ENCODE peak calls at places on chromosomes 13 and 19, in nine cellular contexts. E is tibial nerve, A is body of pancreas, L is ovary, U is esophagus squamous epithelium, F is A549, I is spleen, P is uterus, S is transverse colon. D is an unnamed sample.

GRCh38 chr19:5585461-5586299 is 17.9 kb upstream of the TINCR start:
- DNase-seq in U (no peak), A (no peak), S (no peak), F (no peak), P (no peak), I (no peak), E (no peak), L (no peak), D (no peak)

GRCh38 chr13:46166221-46166584 is 15.8 kb downstream of the LCP1 start:
- DNase-seq in E (no peak), L (no peak), S (no peak), F (no peak), P (no peak), A (no peak), U (no peak), I (no peak), D (no peak)

GRCh38 chr13:34334984-34335661 is 517.2 kb downstream of the RFC3 start:
- DNase-seq in A (no peak), L (no peak), S (no peak), U (no peak), P (no peak), I (no peak), E (no peak), F (no peak), D (no peak)

GRCh38 chr19:38250821-38251563 is 5.2 kb downstream of the PPP1R14A start:
- DNase-seq in I (peak; percentile 84), A (peak; percentile 61), P (peak; percentile 83), S (peak; percentile 81), U (no peak), F (no peak), L (peak; percentile 97), E (peak; percentile 44), D (peak; percentile 39)

GRCh38 chr19:5341448-5341820 is 822 bp upstream of the PTPRS start:
- DNase-seq in F (no peak), E (no peak), U (no peak), A (no peak), L (no peak), P (no peak), I (no peak), S (no peak), D (no peak)

GRCh38 chr19:3374369-3375112 is 8.2 kb downstream of the NFIC start:
- DNase-seq in F (no peak), A (peak; percentile 92), U (no peak), I (no peak), E (no peak), S (no peak), P (peak; percentile 57), L (peak; percentile 71), D (peak; percentile 86)

GRCh38 chr13:101917475-101917810 is 465.0 kb downstream of the ITGBL1 start:
- DNase-seq in S (no peak), L (no peak), A (no peak), F (no peak), E (no peak), P (no peak), U (no peak), I (no peak), D (no peak)

GRCh38 chr19:19256072-19256969 is 16.8 kb downstream of the TM6SF2 start:
- DNase-seq in F (peak; percentile 40), S (no peak), P (no peak), A (no peak), L (no peak), E (no peak), U (no peak), I (no peak), D (no peak)

GRCh38 chr19:35963514-35963913 is 27.3 kb downstream of the LRFN3 start:
- DNase-seq in I (no peak), P (no peak), S (no peak), L (peak; percentile 59), A (peak; percentile 32), E (no peak), U (no peak), F (peak; percentile 75), D (no peak)

GRCh38 chr19:5967994-5968430 is 9.9 kb downstream of the RANBP3 start:
- DNase-seq in I (peak; percentile 73), E (peak; percentile 43), P (peak; percentile 64), L (no peak), F (peak; percentile 68), A (peak; percentile 66), S (peak; percentile 69), U (no peak), D (peak; percentile 41)

GRCh38 chr13:110157718-110158117 is 149.2 kb downstream of the COL4A1 start:
- DNase-seq in A (no peak), U (no peak), S (no peak), L (no peak), P (no peak), E (no peak), F (no peak), I (no peak), D (no peak)

GRCh38 chr13:32305646-32306045 is 9.5 kb downstream of the ZAR1L start:
- DNase-seq in F (no peak), S (no peak), U (no peak), P (no peak), I (no peak), L (no peak), E (no peak), A (no peak), D (no peak)

GRCh38 chr13:71244181-71244580 is 622.8 kb downstream of the DACH1 start:
- DNase-seq in L (no peak), F (no peak), P (no peak), U (no peak), A (no peak), E (no peak), I (no peak), S (no peak), D (no peak)

GRCh38 chr13:41914552-41914951 is 46.4 kb downstream of the VWA8 start:
- DNase-seq in A (no peak), U (no peak), E (no peak), P (no peak), I (no peak), F (no peak), L (no peak), S (no peak), D (no peak)

GRCh38 chr13:67299072-67299635 is 69.0 kb upstream of the PCDH9 start:
- DNase-seq in S (no peak), P (no peak), E (no peak), A (no peak), F (peak; percentile 47), U (no peak), I (no peak), L (no peak), D (no peak)

GRCh38 chr13:113117956-113118327 is 4.7 kb upstream of the F10 start:
- DNase-seq in F (no peak), E (no peak), S (no peak), A (no peak), P (no peak), U (no peak), I (peak; percentile 62), L (peak; percentile 8), D (no peak)

GRCh38 chr13:40530961-40531360 is 135.5 kb downstream of the FOXO1 start:
- DNase-seq in S (no peak), I (no peak), L (no peak), E (no peak), U (no peak), P (no peak), F (no peak), A (no peak), D (no peak)

GRCh38 chr19:10737680-10738079 is 19.8 kb downstream of the DNM2 start:
- DNase-seq in P (no peak), S (no peak), E (no peak), A (no peak), U (no peak), F (no peak), L (no peak), I (no peak), D (no peak)

GRCh38 chr19:55683449-55684261 is 8.6 kb downstream of the EPN1 start:
- DNase-seq in F (no peak), A (peak; percentile 77), P (no peak), S (peak; percentile 74), U (no peak), E (no peak), L (no peak), I (no peak), D (no peak)

GRCh38 chr19:1151917-1152601 is 22.0 kb downstream of the SBNO2 start:
- DNase-seq in A (no peak), U (no peak), F (no peak), E (no peak), I (peak; percentile 76), L (peak; percentile 28), P (peak; percentile 73), S (no peak), D (peak; percentile 45)

DNA sequence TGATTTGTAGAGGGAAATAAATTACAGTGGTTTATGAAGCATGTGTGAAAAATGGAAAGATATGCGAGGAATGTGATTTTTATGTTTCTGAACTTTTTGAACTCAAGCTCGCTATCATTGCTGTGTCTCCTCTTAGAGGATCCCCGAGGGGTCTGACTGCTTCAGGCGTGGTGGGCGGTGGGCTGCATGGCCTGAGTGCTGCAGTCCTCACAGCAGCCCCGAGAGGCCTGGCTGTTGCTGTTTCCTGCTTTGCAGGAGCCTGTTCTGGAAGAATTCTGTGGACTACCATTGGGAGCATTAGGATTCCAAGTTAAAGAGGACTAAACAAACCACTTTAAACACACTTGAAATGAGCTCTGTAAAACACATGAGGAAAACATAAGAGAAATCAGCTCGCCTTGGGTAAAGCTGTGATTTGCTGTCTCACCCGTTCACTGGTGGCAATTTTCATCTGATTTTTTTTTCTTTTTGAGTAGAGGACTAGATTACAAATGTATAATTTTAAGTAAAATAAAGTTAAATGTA is 95.9 kb downstream of the ARHGEF7 start:
- DNase-seq in P (no peak), E (no peak), L (no peak), A (no peak), I (no peak), S (no peak), U (no peak), F (no peak), D (no peak)
- H3K4me1 ChIP-seq in P (no peaks in the 10 kb centered on the region), E (peaks cover 93% of the 10 kb centered on the region), L (peaks cover 6% of the 10 kb centered on the region), A (peaks cover 10% of the 10 kb centered on the region), I (peaks cover 25% of the 10 kb centered on the region), S (no peaks in the 10 kb centered on the region), U (peaks cover 67% of the 10 kb centered on the region), F (peaks cover 7% of the 10 kb centered on the region), D (peaks cover 89% of the 10 kb centered on the region)

GRCh38 chr19:15964231-15964630 is 15.4 kb downstream of the OR10H4 start:
- DNase-seq in P (no peak), S (no peak), A (no peak), E (no peak), L (no peak), F (no peak), U (no peak), I (no peak), D (no peak)

GRCh38 chr19:15962319-15962718 is 13.5 kb downstream of the OR10H4 start:
- DNase-seq in A (no peak), I (no peak), L (no peak), E (no peak), F (no peak), U (no peak), P (no peak), S (no peak), D (no peak)
- H3K9me3 ChIP-seq in A (no peaks in the 10 kb centered on the region), I (no peaks in the 10 kb centered on the region), L (no peaks in the 10 kb centered on the region), E (no peaks in the 10 kb centered on the region), F (no peaks in the 10 kb centered on the region), U (no peaks in the 10 kb centered on the region), P (no peaks in the 10 kb centered on the region), S (no peaks in the 10 kb centered on the region), D (no peaks in the 10 kb centered on the region)

GRCh38 chr13:49627831-49628652 is at the start of gene ARL11:
- DNase-seq in S (peak; percentile 80), U (peak; percentile 50), E (peak; percentile 45), A (no peak), L (no peak), F (no peak), P (no peak), I (peak; percentile 96), D (no peak)
- TF ChIP-seq POLR2A in S (peak; percentile 46), U (peak; percentile 37), E (no peak), A (peak; percentile 47), L (no peak), F (no peak), P (no peak), I (no peak), D (peak; percentile 8)

GRCh38 chr19:41551711-41552110 is 24.3 kb upstream of the CEACAM21 start:
- DNase-seq in P (no peak), F (no peak), I (no peak), S (no peak), A (no peak), L (no peak), U (no peak), E (no peak), D (no peak)
- H3K4me1 ChIP-seq in P (no peaks in the 10 kb centered on the region), F (no peaks in the 10 kb centered on the region), I (peaks cover 43% of the 10 kb centered on the region), S (no peaks in the 10 kb centered on the region), A (no peaks in the 10 kb centered on the region), L (no peaks in the 10 kb centered on the region), U (peaks cover 25% of the 10 kb centered on the region), E (no peaks in the 10 kb centered on the region), D (no peaks in the 10 kb centered on the region)

D was measured in gastrocnemius medialis.